ENCODE peak calls at places on chromosomes 12 and 14, in six cellular contexts. One of them, this sample, is unnamed. For H3K4me1, the result is how much of the 10 kb centered on the place peaks cover.

GRCh38 chr12:58171914-58172313 is 230.5 kb downstream of the ATP23 start:
- DNase-seq in Peyer's patch: no peak
- DNase-seq in tibial nerve: no peak
- DNase-seq in CD8-positive, alpha-beta T cell: no peak
- DNase-seq in adipocyte: peak
- DNase-seq in heart right ventricle: no peak
- DNase-seq in this sample: no peak

GRCh38 chr12:6567824-6568617 is at the start of gene NOP2:
- DNase-seq in CD8-positive, alpha-beta T cell: peak
- DNase-seq in tibial nerve: peak
- DNase-seq in adipocyte: peak
- DNase-seq in heart right ventricle: peak
- DNase-seq in Peyer's patch: peak
- DNase-seq in this sample: peak

GRCh38 chr14:77872971-77873370 is 73.1 kb downstream of the ADCK1 start:
- DNase-seq in heart right ventricle: no peak
- DNase-seq in CD8-positive, alpha-beta T cell: no peak
- DNase-seq in Peyer's patch: no peak
- DNase-seq in adipocyte: no peak
- DNase-seq in tibial nerve: no peak
- DNase-seq in this sample: no peak

GRCh38 chr12:43501705-43502104 is 50.3 kb downstream of the ADAMTS20 start:
- DNase-seq in CD8-positive, alpha-beta T cell: no peak
- DNase-seq in adipocyte: peak
- DNase-seq in Peyer's patch: no peak
- DNase-seq in tibial nerve: no peak
- DNase-seq in heart right ventricle: no peak
- DNase-seq in this sample: no peak

GRCh38 chr14:63308723-63309317 is 9.9 kb downstream of the GPHB5 start:
- DNase-seq in Peyer's patch: no peak
- DNase-seq in CD8-positive, alpha-beta T cell: no peak
- DNase-seq in adipocyte: peak
- DNase-seq in heart right ventricle: no peak
- DNase-seq in tibial nerve: no peak
- DNase-seq in this sample: no peak

GRCh38 chr14:48023881-48024280 is 348.5 kb upstream of the MDGA2 start:
- DNase-seq in tibial nerve: no peak
- DNase-seq in Peyer's patch: no peak
- DNase-seq in heart right ventricle: no peak
- DNase-seq in CD8-positive, alpha-beta T cell: no peak
- DNase-seq in adipocyte: no peak
- DNase-seq in this sample: peak

GRCh38 chr14:69483765-69484443 is 624 bp upstream of the PLEKHD1 start:
- DNase-seq in tibial nerve: no peak
- DNase-seq in heart right ventricle: no peak
- DNase-seq in adipocyte: peak
- DNase-seq in CD8-positive, alpha-beta T cell: no peak
- DNase-seq in Peyer's patch: no peak
- DNase-seq in this sample: peak

GRCh38 chr12:32568241-32568640 is 110.9 kb upstream of the DNM1L start:
- DNase-seq in tibial nerve: no peak
- DNase-seq in adipocyte: peak
- DNase-seq in CD8-positive, alpha-beta T cell: no peak
- DNase-seq in heart right ventricle: no peak
- DNase-seq in Peyer's patch: no peak
- DNase-seq in this sample: no peak

GRCh38 chr12:113468365-113469223 is 3.1 kb downstream of the LHX5 start:
- DNase-seq in Peyer's patch: no peak
- DNase-seq in adipocyte: no peak
- DNase-seq in CD8-positive, alpha-beta T cell: no peak
- DNase-seq in heart right ventricle: no peak
- DNase-seq in tibial nerve: no peak
- DNase-seq in this sample: no peak

GRCh38 chr12:113471619-113472171 is at the start of gene LHX5:
- DNase-seq in heart right ventricle: no peak
- DNase-seq in CD8-positive, alpha-beta T cell: no peak
- DNase-seq in Peyer's patch: no peak
- DNase-seq in tibial nerve: no peak
- DNase-seq in adipocyte: no peak
- DNase-seq in this sample: no peak

GRCh38 chr12:113469224-113469652 is 2.4 kb downstream of the LHX5 start:
- DNase-seq in heart right ventricle: no peak
- DNase-seq in adipocyte: no peak
- DNase-seq in CD8-positive, alpha-beta T cell: no peak
- DNase-seq in tibial nerve: no peak
- DNase-seq in Peyer's patch: no peak
- DNase-seq in this sample: no peak

GRCh38 chr12:113470871-113471618 is 626 bp downstream of the LHX5 start:
- DNase-seq in CD8-positive, alpha-beta T cell: no peak
- DNase-seq in adipocyte: no peak
- DNase-seq in tibial nerve: no peak
- DNase-seq in heart right ventricle: no peak
- DNase-seq in Peyer's patch: no peak
- DNase-seq in this sample: peak

GRCh38 chr12:113469893-113470743 is 1.6 kb downstream of the LHX5 start:
- DNase-seq in CD8-positive, alpha-beta T cell: no peak
- DNase-seq in heart right ventricle: no peak
- DNase-seq in tibial nerve: no peak
- DNase-seq in Peyer's patch: no peak
- DNase-seq in adipocyte: no peak
- DNase-seq in this sample: no peak
- H3K4me1 ChIP-seq in CD8-positive, alpha-beta T cell: under half
- H3K4me1 ChIP-seq in heart right ventricle: under half
- H3K4me1 ChIP-seq in tibial nerve: under half
- H3K4me1 ChIP-seq in Peyer's patch: under half
- H3K4me1 ChIP-seq in adipocyte: under half
- H3K4me1 ChIP-seq in this sample: under half

GRCh38 chr12:116074686-116075085 is 202.8 kb downstream of the MED13L start:
- DNase-seq in Peyer's patch: no peak
- DNase-seq in heart right ventricle: no peak
- DNase-seq in adipocyte: peak
- DNase-seq in tibial nerve: no peak
- DNase-seq in CD8-positive, alpha-beta T cell: no peak
- DNase-seq in this sample: no peak
- H3K4me1 ChIP-seq in Peyer's patch: under half
- H3K4me1 ChIP-seq in heart right ventricle: under half
- H3K4me1 ChIP-seq in adipocyte: under half
- H3K4me1 ChIP-seq in tibial nerve: under half
- H3K4me1 ChIP-seq in CD8-positive, alpha-beta T cell: under half
- H3K4me1 ChIP-seq in this sample: under half

GRCh38 chr14:92247347-92247746 is 75.6 kb upstream of the SLC24A4 start:
- DNase-seq in CD8-positive, alpha-beta T cell: no peak
- DNase-seq in adipocyte: no peak
- DNase-seq in tibial nerve: no peak
- DNase-seq in heart right ventricle: no peak
- DNase-seq in Peyer's patch: no peak
- DNase-seq in this sample: no peak
- H3K4me1 ChIP-seq in CD8-positive, alpha-beta T cell: under half
- H3K4me1 ChIP-seq in adipocyte: under half
- H3K4me1 ChIP-seq in tibial nerve: under half
- H3K4me1 ChIP-seq in heart right ventricle: under half
- H3K4me1 ChIP-seq in Peyer's patch: under half
- H3K4me1 ChIP-seq in this sample: under half

GRCh38 chr12:99911076-99911475 is 73.7 kb downstream of the ANKS1B start:
- DNase-seq in adipocyte: peak
- DNase-seq in CD8-positive, alpha-beta T cell: no peak
- DNase-seq in heart right ventricle: peak
- DNase-seq in tibial nerve: no peak
- DNase-seq in Peyer's patch: no peak
- DNase-seq in this sample: no peak

GRCh38 chr12:99907210-99907609 is 77.5 kb downstream of the ANKS1B start:
- DNase-seq in heart right ventricle: no peak
- DNase-seq in CD8-positive, alpha-beta T cell: no peak
- DNase-seq in tibial nerve: no peak
- DNase-seq in adipocyte: peak
- DNase-seq in Peyer's patch: no peak
- DNase-seq in this sample: no peak

GRCh38 chr12:99910342-99910741 is 74.4 kb downstream of the ANKS1B start:
- DNase-seq in tibial nerve: no peak
- DNase-seq in CD8-positive, alpha-beta T cell: no peak
- DNase-seq in heart right ventricle: no peak
- DNase-seq in adipocyte: peak
- DNase-seq in Peyer's patch: no peak
- DNase-seq in this sample: no peak

GRCh38 chr12:99911967-99912366 is 72.8 kb downstream of the ANKS1B start:
- DNase-seq in Peyer's patch: no peak
- DNase-seq in heart right ventricle: no peak
- DNase-seq in CD8-positive, alpha-beta T cell: no peak
- DNase-seq in adipocyte: peak
- DNase-seq in tibial nerve: no peak
- DNase-seq in this sample: no peak

GRCh38 chr12:99906786-99907185 is 78.0 kb downstream of the ANKS1B start:
- DNase-seq in Peyer's patch: no peak
- DNase-seq in tibial nerve: no peak
- DNase-seq in heart right ventricle: no peak
- DNase-seq in adipocyte: peak
- DNase-seq in CD8-positive, alpha-beta T cell: no peak
- DNase-seq in this sample: no peak
- H3K4me1 ChIP-seq in Peyer's patch: under half
- H3K4me1 ChIP-seq in tibial nerve: under half
- H3K4me1 ChIP-seq in heart right ventricle: under half
- H3K4me1 ChIP-seq in adipocyte: under half
- H3K4me1 ChIP-seq in CD8-positive, alpha-beta T cell: under half
- H3K4me1 ChIP-seq in this sample: under half

GRCh38 chr14:22547948-22548750 is 40.9 kb downstream of the DAD1 start:
- DNase-seq in Peyer's patch: no peak
- DNase-seq in tibial nerve: no peak
- DNase-seq in CD8-positive, alpha-beta T cell: no peak
- DNase-seq in heart right ventricle: no peak
- DNase-seq in adipocyte: no peak
- DNase-seq in this sample: no peak

GRCh38 chr14:22552001-22552826 is 36.8 kb downstream of the DAD1 start:
- DNase-seq in CD8-positive, alpha-beta T cell: no peak
- DNase-seq in heart right ventricle: no peak
- DNase-seq in Peyer's patch: no peak
- DNase-seq in tibial nerve: no peak
- DNase-seq in adipocyte: no peak
- DNase-seq in this sample: peak

GRCh38 chr14:22549304-22549962 is 39.6 kb downstream of the DAD1 start:
- DNase-seq in tibial nerve: no peak
- DNase-seq in adipocyte: no peak
- DNase-seq in CD8-positive, alpha-beta T cell: no peak
- DNase-seq in heart right ventricle: no peak
- DNase-seq in Peyer's patch: no peak
- DNase-seq in this sample: no peak

GRCh38 chr14:22551597-22551982 is 37.4 kb downstream of the DAD1 start:
- DNase-seq in tibial nerve: no peak
- DNase-seq in adipocyte: no peak
- DNase-seq in heart right ventricle: no peak
- DNase-seq in Peyer's patch: no peak
- DNase-seq in CD8-positive, alpha-beta T cell: no peak
- DNase-seq in this sample: no peak

DNA sequence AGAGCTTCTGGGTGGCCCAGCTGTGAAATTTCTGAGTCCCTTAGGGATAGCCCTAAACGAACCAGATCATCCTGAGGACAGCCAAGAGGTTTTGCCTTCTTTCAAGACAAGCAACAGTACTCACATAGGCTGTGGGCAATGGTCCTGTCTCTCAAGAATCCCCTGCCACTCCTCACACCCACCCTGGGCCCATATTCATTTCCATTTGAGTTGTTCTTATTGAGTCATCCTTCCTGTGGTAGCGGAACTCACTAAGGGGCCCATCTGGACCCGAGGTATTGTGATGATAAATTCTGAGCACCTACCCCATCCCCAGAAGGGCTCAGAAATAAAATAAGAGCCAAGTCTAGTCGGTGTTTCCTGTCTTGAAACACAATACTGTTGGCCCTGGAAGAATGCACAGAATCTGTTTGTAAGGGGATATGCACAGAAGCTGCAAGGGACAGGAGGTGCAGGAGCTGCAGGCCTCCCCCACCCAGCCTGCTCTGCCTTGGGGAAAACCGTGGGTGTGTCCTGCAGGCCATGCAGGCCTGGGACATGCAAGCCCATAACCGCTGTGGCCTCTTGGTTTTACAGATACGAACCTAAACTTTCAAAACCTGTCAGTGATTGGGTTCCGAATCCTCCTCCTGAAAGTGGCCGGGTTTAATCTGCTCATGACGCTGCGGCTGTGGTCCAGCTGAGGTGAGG is 38.9 kb downstream of the DAD1 start:
- DNase-seq in Peyer's patch: peak
- DNase-seq in tibial nerve: no peak
- DNase-seq in CD8-positive, alpha-beta T cell: no peak
- DNase-seq in adipocyte: peak
- DNase-seq in heart right ventricle: no peak
- DNase-seq in this sample: no peak
- H3K4me1 ChIP-seq in Peyer's patch: under half
- H3K4me1 ChIP-seq in tibial nerve: under half
- H3K4me1 ChIP-seq in CD8-positive, alpha-beta T cell: half or more
- H3K4me1 ChIP-seq in adipocyte: under half
- H3K4me1 ChIP-seq in heart right ventricle: under half
- H3K4me1 ChIP-seq in this sample: under half

DNA sequence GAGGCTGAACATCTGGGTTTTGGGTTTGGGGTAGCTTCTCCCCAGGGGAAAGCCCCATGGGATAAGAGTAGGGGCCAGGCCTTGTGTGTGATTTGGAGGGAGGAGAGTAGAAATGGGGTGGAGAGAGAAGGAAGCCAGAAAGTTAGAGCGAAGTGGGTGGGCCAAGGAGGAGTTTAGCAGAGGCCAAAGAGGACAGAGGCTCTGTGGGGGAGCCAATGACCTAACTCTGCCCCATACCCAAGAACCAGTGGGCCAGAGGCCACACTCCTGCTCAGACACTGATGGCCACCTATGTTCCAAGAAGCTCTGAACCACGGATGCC is 9.3 kb downstream of the ZNF385A start:
- DNase-seq in adipocyte: no peak
- DNase-seq in Peyer's patch: no peak
- DNase-seq in tibial nerve: no peak
- DNase-seq in CD8-positive, alpha-beta T cell: no peak
- DNase-seq in heart right ventricle: no peak
- DNase-seq in this sample: no peak
- H3K4me1 ChIP-seq in adipocyte: half or more
- H3K4me1 ChIP-seq in Peyer's patch: under half
- H3K4me1 ChIP-seq in tibial nerve: under half
- H3K4me1 ChIP-seq in CD8-positive, alpha-beta T cell: under half
- H3K4me1 ChIP-seq in heart right ventricle: under half
- H3K4me1 ChIP-seq in this sample: under half

This sample was measured in upper lobe of left lung.